ENCODE peak calls at places on chromosomes 13 and 19, in seven cellular contexts. L is erythroblast, Y is uterus, H is A549, F is spleen, R is H54, X is adrenal gland. W is an unnamed sample.

GRCh38 chr13:22927008-22927393 is 253.8 kb upstream of the SGCG start:
- DNase-seq in L (no peak), Y (no peak), H (no peak), F (peak; percentile 71), R (no peak), X (no peak), W (no peak)

GRCh38 chr13:78121459-78122348 is 203.1 kb upstream of the EDNRB start:
- DNase-seq in L (peak; percentile 78), Y (peak; percentile 21), H (peak; percentile 57), F (no peak), R (no peak), X (peak; percentile 53), W (peak; percentile 16)

GRCh38 chr19:23764781-23765180 is 6.1 kb upstream of the ZNF681 start:
- DNase-seq in L (no peak), Y (no peak), H (no peak), F (no peak), R (no peak), X (no peak), W (no peak)

GRCh38 chr13:104289400-104289799 is 1223.2 kb upstream of the SLC10A2 start:
- DNase-seq in L (no peak), Y (no peak), H (no peak), F (no peak), R (no peak), X (no peak), W (no peak)

GRCh38 chr19:40512473-40513344 is 45.9 kb downstream of the SPTBN4 start:
- DNase-seq in L (peak; percentile 54), Y (no peak), H (peak; percentile 65), F (no peak), R (no peak), X (peak; percentile 32), W (no peak)

GRCh38 chr19:11422163-11423068 is 3.3 kb upstream of the RGL3 start:
- DNase-seq in L (peak; percentile 57), Y (peak; percentile 55), H (peak; percentile 48), F (peak; percentile 96), R (no peak), X (peak; percentile 78), W (peak; percentile 87)

GRCh38 chr19:50268046-50268445 is 61.1 kb downstream of the KCNC3 start:
- DNase-seq in L (no peak), Y (no peak), H (no peak), F (no peak), R (no peak), X (no peak), W (no peak)

GRCh38 chr19:39166571-39167391 is 30.0 kb upstream of the NCCRP1 start:
- DNase-seq in L (no peak), Y (peak; percentile 58), H (no peak), F (peak; percentile 87), R (no peak), X (peak; percentile 95), W (peak; percentile 88)

GRCh38 chr19:5533257-5533656 is 34.5 kb downstream of the TINCR start:
- DNase-seq in L (no peak), Y (no peak), H (no peak), F (no peak), R (no peak), X (no peak), W (no peak)

GRCh38 chr13:98856983-98857382 is 104.5 kb upstream of the SLC15A1 start:
- DNase-seq in L (no peak), Y (no peak), H (no peak), F (no peak), R (no peak), X (peak; percentile 40), W (peak; percentile 62)
- TF ChIP-seq POLR2A in L (no peak), Y (no peak), H (no peak), F (no peak), R (no peak), X (no peak), W (no peak)

GRCh38 chr19:18385359-18385674 is 641 bp upstream of the GDF15 start:
- DNase-seq in L (no peak), Y (no peak), H (no peak), F (no peak), R (no peak), X (no peak), W (no peak)

GRCh38 chr19:18386543-18387251 is 739 bp downstream of the GDF15 start:
- DNase-seq in L (peak; percentile 86), Y (no peak), H (peak; percentile 46), F (no peak), R (no peak), X (no peak), W (peak; percentile 57)

GRCh38 chr19:18384775-18385174 is 1.2 kb upstream of the GDF15 start:
- DNase-seq in L (no peak), Y (no peak), H (no peak), F (no peak), R (no peak), X (no peak), W (no peak)

GRCh38 chr19:18387395-18387794 is 1.4 kb downstream of the GDF15 start:
- DNase-seq in L (peak; percentile 73), Y (no peak), H (no peak), F (no peak), R (no peak), X (no peak), W (no peak)

GRCh38 chr19:18385675-18386542 is at the start of gene GDF15:
- DNase-seq in L (peak; percentile 97), Y (peak; percentile 56), H (peak; percentile 94), F (peak; percentile 76), R (peak; percentile 78), X (peak; percentile 50), W (peak; percentile 96)
- TF ChIP-seq POLR2A in L (peak; percentile 92), Y (no peak), H (peak; percentile 99), F (no peak), R (peak; percentile 55), X (peak; percentile 49), W (peak; percentile 93)

GRCh38 chr19:33064117-33064777 is 441 bp downstream of the RHPN2 start:
- DNase-seq in L (no peak), Y (no peak), H (peak; percentile 68), F (peak; percentile 82), R (peak; percentile 45), X (no peak), W (peak; percentile 64)

GRCh38 chr19:33063356-33064116 is 1.2 kb downstream of the RHPN2 start:
- DNase-seq in L (no peak), Y (peak; percentile 20), H (peak; percentile 67), F (no peak), R (no peak), X (peak; percentile 6), W (peak; percentile 78)

GRCh38 chr19:33062902-33063301 is 1.8 kb downstream of the RHPN2 start:
- DNase-seq in L (no peak), Y (no peak), H (no peak), F (no peak), R (no peak), X (no peak), W (no peak)

GRCh38 chr19:33066543-33066942 is 1.9 kb upstream of the RHPN2 start:
- DNase-seq in L (no peak), Y (no peak), H (no peak), F (no peak), R (no peak), X (no peak), W (no peak)

GRCh38 chr19:33064778-33065550 is at the start of gene RHPN2:
- DNase-seq in L (peak; percentile 77), Y (peak; percentile 63), H (peak; percentile 93), F (peak; percentile 80), R (peak; percentile 98), X (peak; percentile 37), W (peak; percentile 87)
- TF ChIP-seq POLR2A in L (no peak), Y (no peak), H (peak; percentile 90), F (no peak), R (peak; percentile 91), X (no peak), W (peak; percentile 80)

GRCh38 chr13:32448224-32448623 is 20.3 kb upstream of the N4BP2L1 start:
- DNase-seq in L (no peak), Y (no peak), H (no peak), F (no peak), R (no peak), X (no peak), W (no peak)
- TF ChIP-seq POLR2A in L (no peak), Y (no peak), H (no peak), F (no peak), R (no peak), X (no peak), W (no peak)

DNA sequence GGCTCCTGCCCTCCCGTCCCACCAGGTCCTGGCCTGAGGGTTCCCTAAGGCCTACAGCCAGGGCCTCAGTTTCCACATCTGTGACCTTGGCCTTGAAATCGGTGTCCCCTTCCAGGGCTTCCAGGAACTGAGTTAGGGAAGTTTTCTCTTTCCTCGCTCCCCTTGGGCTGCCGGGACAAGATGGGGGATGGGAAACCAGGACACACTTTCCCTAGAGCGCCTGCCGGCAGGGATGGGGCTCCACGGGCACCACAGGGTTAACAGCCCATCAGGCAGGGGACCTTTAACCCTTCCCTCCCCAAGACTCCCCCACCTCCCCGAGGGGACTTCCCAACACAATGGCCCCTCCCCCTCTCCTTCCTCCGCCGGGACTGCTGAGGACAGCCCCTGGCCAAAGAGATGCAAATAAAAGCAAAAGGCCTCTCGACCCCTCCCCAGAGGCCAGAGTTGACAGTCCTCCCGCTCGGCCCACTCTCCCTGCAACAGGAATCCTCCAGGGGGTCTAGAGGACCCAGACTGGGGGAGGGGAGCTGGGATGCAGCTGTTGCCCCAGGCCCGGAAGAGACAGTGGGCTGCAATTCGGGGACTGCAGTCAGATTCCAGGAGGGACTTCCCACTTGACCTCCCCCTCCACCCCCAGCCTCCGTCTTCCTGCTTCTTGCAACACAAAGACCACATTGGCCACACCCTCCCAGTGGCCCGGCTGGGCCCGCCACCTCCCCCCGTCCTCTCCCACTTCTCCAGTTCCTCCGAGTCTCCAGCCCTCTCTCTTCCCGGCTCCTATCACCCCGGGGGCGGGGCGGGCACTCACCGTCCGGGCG is 3.4 kb downstream of the BBC3 start:
- DNase-seq in L (peak; percentile 87), Y (peak; percentile 89), H (peak; percentile 99), F (peak; percentile 92), R (peak; percentile 78), X (peak; percentile 94), W (peak; percentile 89)
- TF ChIP-seq POLR2A in L (peak; percentile 47), Y (peak; percentile 43), H (peak; percentile 31), F (no peak), R (no peak), X (peak; percentile 70), W (peak; percentile 62)

DNA sequence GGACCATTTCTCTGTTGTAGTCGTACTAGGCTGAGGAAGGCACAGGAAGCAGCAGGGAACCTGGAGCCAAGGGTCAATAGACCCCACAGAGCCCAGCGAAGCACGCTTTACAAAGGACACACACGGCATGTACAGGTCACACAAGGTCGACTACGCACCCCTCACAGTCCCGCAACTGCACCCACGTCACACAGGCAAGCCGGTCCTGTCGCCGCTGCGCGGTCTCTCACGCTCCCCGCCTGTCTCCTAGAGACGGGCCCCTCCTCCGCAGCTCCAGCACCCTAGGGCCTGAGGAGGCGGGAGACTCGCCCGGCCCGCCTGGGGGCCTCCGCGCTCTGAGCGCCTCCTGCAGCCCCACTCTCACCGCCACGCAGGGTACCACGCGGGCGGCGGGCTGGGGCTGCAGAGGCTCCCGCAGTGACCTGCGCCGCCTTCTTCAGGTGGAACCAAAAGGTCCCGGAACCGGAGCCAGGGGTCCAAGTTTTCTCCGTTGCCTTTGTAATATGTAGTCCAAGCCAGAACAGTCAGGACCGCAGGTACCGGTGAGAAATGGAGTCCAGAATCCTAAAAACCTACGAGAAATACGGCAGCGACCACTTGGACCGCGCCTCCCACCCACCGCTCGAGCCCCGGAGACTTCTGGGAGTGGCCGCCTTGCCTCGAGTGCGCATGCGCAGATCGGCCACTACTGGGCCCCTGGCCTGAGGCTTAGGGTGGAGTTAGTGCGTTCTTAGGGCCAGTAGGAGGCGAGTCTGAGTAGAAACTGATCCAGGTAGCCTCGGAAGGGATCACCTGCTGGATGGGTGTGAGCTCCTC is at the start of gene ZNF607:
- DNase-seq in L (peak; percentile 94), Y (peak; percentile 89), H (peak; percentile 98), F (peak; percentile 95), R (peak; percentile 97), X (peak; percentile 91), W (peak; percentile 92)
- TF ChIP-seq POLR2A in L (peak; percentile 42), Y (no peak), H (peak; percentile 75), F (no peak), R (peak; percentile 68), X (peak; percentile 53), W (peak; percentile 78)

W was measured in transverse colon.